ENCODE peak calls at places on chromosomes 4 and X, in five cellular contexts. V is kidney, S is transverse colon, W is body of pancreas, A is cardiac muscle cell. E is an unnamed sample.
A peak's percentile ranks its signal among the peaks of the same experiment; 100 is the strongest.

GRCh38 chr4:137070614-137071013 is 461.7 kb downstream of the PCDH18 start:
- DNase-seq in V (no peak), S (no peak), W (no peak), A (no peak), E (no peak)

GRCh38 chr4:7043521-7044414 is 596 bp downstream of the TADA2B start:
- DNase-seq in V (peak; percentile 90), S (peak; percentile 58), W (peak; percentile 58), A (peak; percentile 53), E (no peak)

GRCh38 chrX:38881727-38882126 is 80.5 kb downstream of the MID1IP1 start:
- DNase-seq in V (no peak), S (no peak), W (no peak), A (no peak), E (no peak)

GRCh38 chrX:72712094-72712755 is 1.9 kb downstream of the PHKA1 start:
- DNase-seq in V (no peak), S (no peak), W (no peak), A (no peak), E (no peak)

GRCh38 chr4:7185487-7186030 is 6.8 kb upstream of the SORCS2 start:
- DNase-seq in V (peak; percentile 47), S (no peak), W (peak; percentile 3), A (no peak), E (no peak)

GRCh38 chr4:124590480-124590879 is 122.1 kb downstream of the ANKRD50 start:
- DNase-seq in V (no peak), S (no peak), W (no peak), A (no peak), E (no peak)

GRCh38 chr4:101818362-101818761 is 27.8 kb downstream of the BANK1 start:
- DNase-seq in V (no peak), S (no peak), W (no peak), A (no peak), E (no peak)

GRCh38 chr4:92198711-92199110 is 105.1 kb upstream of the GRID2 start:
- DNase-seq in V (no peak), S (no peak), W (no peak), A (no peak), E (no peak)

GRCh38 chr4:94766856-94767255 is 9.1 kb downstream of the BMPR1B start:
- DNase-seq in V (no peak), S (no peak), W (no peak), A (no peak), E (no peak)

GRCh38 chr4:15847746-15848145 is 69.6 kb downstream of the CD38 start:
- DNase-seq in V (no peak), S (no peak), W (no peak), A (no peak), E (no peak)

GRCh38 chr4:10897076-10897475 is 212.5 kb upstream of the CLNK start:
- DNase-seq in V (no peak), S (no peak), W (no peak), A (no peak), E (no peak)

GRCh38 chrX:22760513-22761057 is 239.2 kb upstream of the DDX53 start:
- DNase-seq in V (no peak), S (no peak), W (no peak), A (no peak), E (no peak)

GRCh38 chr4:110610940-110611785 is 11.7 kb downstream of the PITX2 start:
- DNase-seq in V (peak; percentile 72), S (peak; percentile 78), W (no peak), A (no peak), E (no peak)

GRCh38 chr4:10655968-10656367 is 28.6 kb downstream of the CLNK start:
- DNase-seq in V (no peak), S (no peak), W (no peak), A (no peak), E (no peak)

GRCh38 chr4:124712417-124713212 is at the start of gene ANKRD50:
- DNase-seq in V (peak; percentile 96), S (peak; percentile 86), W (peak; percentile 88), A (peak; percentile 95), E (peak; percentile 40)

GRCh38 chr4:153757407-153757806 is 2.4 kb downstream of the RNF175 start:
- DNase-seq in V (no peak), S (no peak), W (no peak), A (no peak), E (no peak)

GRCh38 chr4:11548529-11549176 is 120.0 kb upstream of the HS3ST1 start:
- DNase-seq in V (no peak), S (no peak), W (no peak), A (peak; percentile 41), E (no peak)

GRCh38 chrX:39828971-39829370 is 268.8 kb downstream of the BCOR start:
- DNase-seq in V (no peak), S (no peak), W (no peak), A (no peak), E (no peak)

GRCh38 chr4:87657525-87657924 is 7.4 kb downstream of the DMP1 start:
- DNase-seq in V (no peak), S (no peak), W (no peak), A (no peak), E (no peak)

GRCh38 chr4:158610790-158611189 is 60.9 kb downstream of the C4orf46 start:
- DNase-seq in V (no peak), S (no peak), W (no peak), A (no peak), E (no peak)

GRCh38 chr4:140861359-140862181 is 105.4 kb upstream of the TBC1D9 start:
- DNase-seq in V (no peak), S (peak; percentile 60), W (peak; percentile 74), A (peak; percentile 85), E (peak; percentile 59)

GRCh38 chrX:151039351-151039750 is 56.2 kb downstream of the HMGB3 start:
- DNase-seq in V (no peak), S (no peak), W (no peak), A (no peak), E (no peak)

GRCh38 chr4:3307486-3307885 is 14.7 kb downstream of the RGS12 start:
- DNase-seq in V (peak; percentile 39), S (no peak), W (no peak), A (no peak), E (no peak)

GRCh38 chr4:38670939-38671593 is 7.1 kb downstream of the KLF3 start:
- DNase-seq in V (no peak), S (peak; percentile 51), W (no peak), A (no peak), E (no peak)

DNA sequence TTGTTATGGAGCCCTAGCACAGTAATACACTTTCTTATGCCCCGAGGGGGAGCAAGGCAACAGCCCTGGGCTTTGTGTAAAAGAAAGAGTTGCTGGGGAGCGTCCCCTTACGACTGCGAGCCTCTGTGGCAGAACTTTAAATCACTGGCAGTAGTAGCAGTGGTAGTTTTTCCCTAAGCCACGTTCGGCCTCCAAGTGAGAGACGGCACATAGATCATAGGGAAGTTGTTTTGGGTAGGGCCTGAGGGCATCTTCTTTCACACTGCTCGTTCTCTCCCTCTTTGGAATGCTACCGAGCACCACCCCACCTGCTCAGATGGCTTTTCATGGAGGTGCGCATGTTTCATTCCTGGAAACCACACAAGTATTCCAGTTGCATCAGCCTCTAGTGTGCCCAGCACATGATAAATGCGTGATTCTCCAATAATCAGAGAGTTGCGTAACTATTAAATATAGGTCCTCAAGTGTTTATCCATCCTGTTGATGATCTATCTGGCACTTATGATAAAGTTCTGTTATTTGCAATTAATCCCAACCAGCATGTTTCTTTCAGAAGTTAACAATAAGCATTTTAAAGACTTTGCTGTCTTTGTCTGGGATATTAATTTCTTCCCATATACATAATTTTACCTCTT is 7.0 kb upstream of the SYNPO2 start:
- DNase-seq in V (no peak), S (no peak), W (no peak), A (no peak), E (no peak)
- TF ChIP-seq CTCF in V (no peak), S (no peak), W (no peak), A (no peak), E (no peak)

GRCh38 chr4:73871911-73872310 is 2.7 kb downstream of the CXCL1 start:
- DNase-seq in V (no peak), S (no peak), W (no peak), A (no peak), E (no peak)

GRCh38 chr4:73870778-73871177 is 1.6 kb downstream of the CXCL1 start:
- DNase-seq in V (no peak), S (no peak), W (no peak), A (no peak), E (no peak)

GRCh38 chr4:73868206-73869129 is 725 bp upstream of the CXCL1 start:
- DNase-seq in V (peak; percentile 36), S (no peak), W (no peak), A (no peak), E (no peak)

GRCh38 chr4:73869130-73870055 is at the start of gene CXCL1:
- DNase-seq in V (peak; percentile 80), S (peak; percentile 74), W (peak; percentile 47), A (peak; percentile 56), E (no peak)

DNA sequence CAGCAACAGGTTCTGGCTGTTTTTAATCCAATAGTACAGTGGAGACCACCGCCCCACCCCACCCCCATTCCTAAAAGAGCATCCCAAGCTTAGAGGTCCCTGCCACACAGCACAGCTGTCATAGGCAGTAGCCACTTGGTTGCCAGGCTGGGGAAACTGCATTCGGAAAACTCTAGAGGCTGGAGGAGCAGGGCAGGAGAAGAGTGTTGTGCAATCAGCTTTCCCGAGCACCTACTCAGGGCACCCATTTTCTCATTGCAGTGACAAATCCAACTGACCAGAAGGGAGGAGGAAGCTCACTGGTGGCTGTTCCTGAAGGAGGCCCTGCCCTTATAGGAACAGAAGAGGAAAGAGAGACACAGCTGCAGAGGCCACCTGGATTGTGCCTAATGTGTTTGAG is 1.1 kb downstream of the CXCL1 start:
- DNase-seq in V (peak; percentile 37), S (peak; percentile 44), W (no peak), A (no peak), E (no peak)
- H3K4me3 ChIP-seq in V (no peak overlapping the region), S (no peak overlapping the region), W (no peak overlapping the region), A (no peak overlapping the region), E (no peak overlapping the region)

DNA sequence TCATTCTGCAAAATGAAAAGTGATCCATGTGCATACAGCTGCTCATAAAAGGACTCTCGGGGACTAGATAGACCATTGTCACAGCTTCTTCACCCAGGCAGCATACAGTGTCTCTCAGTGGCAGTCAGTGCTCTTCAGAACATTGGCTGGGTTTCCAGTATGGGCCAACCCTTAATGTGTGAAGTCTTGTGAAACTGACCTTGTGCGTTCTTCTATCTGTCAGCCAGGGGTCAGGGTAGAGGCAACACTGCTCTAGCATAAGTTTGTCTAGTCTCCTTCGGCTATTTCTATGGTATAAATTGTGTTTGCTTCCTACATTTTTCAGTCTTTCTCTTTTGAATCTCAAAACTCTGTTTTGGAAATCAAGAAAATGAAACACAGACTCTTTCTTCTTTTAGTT is 37.0 kb upstream of the SMIM31 start:
- DNase-seq in V (no peak), S (no peak), W (no peak), A (peak; percentile 18), E (no peak)
- TF ChIP-seq CTCF in V (no peak), S (no peak), W (no peak), A (no peak), E (peak; percentile 42)

DNA sequence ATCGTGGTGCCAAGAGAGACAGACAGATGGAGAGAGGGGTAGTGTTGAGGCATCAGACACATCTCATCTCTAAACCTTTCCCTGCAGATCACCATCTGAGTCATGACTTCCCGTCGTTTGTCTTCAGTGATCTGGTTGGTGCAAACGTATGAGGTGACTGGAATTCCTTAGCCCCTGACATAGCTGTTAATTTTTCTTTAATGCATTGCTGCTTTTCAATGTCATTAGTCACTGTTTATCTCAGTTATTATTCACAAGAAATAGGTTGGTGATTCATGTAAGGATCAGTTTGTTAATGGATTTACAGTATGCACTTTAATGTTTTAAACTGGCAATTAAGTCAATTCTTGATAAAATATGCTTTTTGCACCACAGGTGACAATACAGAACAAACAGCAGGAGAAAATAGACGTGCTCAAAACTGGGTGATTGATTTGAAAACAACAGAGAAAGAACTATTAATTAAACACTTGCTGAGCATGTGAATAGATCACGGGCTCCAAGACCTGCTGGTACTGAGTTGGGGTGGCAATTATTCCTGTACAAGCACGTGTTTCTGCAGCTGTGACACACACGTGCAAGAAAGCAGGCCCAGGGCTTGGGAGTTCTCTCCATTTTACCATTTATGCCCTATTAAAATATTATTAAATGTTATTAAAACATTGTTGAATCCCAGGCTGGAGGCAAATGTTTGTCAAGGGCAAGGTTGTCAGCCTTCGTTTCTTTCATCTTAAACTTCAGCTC is 1.4 kb upstream of the TMEM154 start:
- DNase-seq in V (no peak), S (no peak), W (no peak), A (no peak), E (no peak)
- H3K4me3 ChIP-seq in V (no peak overlapping the region), S (no peak overlapping the region), W (no peak overlapping the region), A (no peak overlapping the region), E (no peak overlapping the region)